ENCODE peak calls at places on chromosomes 4 and X, in eight cellular contexts. W is activated naive CD8-positive, alpha-beta T cell treated with anti-CD3 and anti-CD28 coated beads, Interleukin-2, amount 50 U/mL, for 16 hours; R is caudate nucleus; Q is neural crest cell; J is NAMALWA; X is naive thymus-derived CD8-positive, alpha-beta T cell; Z is heart right ventricle; M is iPS DF 19.7. E is an unnamed sample.
A peak's percentile ranks its signal among the peaks of the same experiment; 100 is the strongest.

GRCh38 chrX:118116308-118117068 is at the start of gene KLHL13:
- DNase-seq in J (no peak), W (no peak), R (peak; percentile 1), Q (peak; percentile 17), Z (peak; percentile 47), X (peak; percentile 15), M (peak; percentile 9), E (no peak)

GRCh38 chr4:32929738-32930688 is 2209.8 kb downstream of the PCDH7 start:
- DNase-seq in X (no peak), Q (no peak), J (no peak), Z (no peak), R (no peak), M (no peak), W (no peak), E (no peak)

GRCh38 chrX:31124536-31124935 is 52.7 kb upstream of the FTHL17 start:
- DNase-seq in R (no peak), Q (no peak), J (no peak), Z (no peak), X (no peak), M (no peak), W (no peak), E (no peak)

GRCh38 chr4:150001815-150002214 is 76.4 kb upstream of the DCLK2 start:
- DNase-seq in Z (no peak), X (no peak), Q (no peak), W (no peak), R (no peak), J (no peak), M (no peak), E (no peak)

GRCh38 chrX:53678667-53679066 is 7.9 kb downstream of the HUWE1 start:
- DNase-seq in X (no peak), M (no peak), Z (no peak), J (peak; percentile 26), R (no peak), Q (no peak), W (no peak), E (no peak)

GRCh38 chr4:113758361-113758760 is 3.2 kb downstream of the CAMK2D start:
- DNase-seq in X (no peak), J (no peak), M (no peak), Q (no peak), R (no peak), Z (no peak), W (no peak), E (no peak)

GRCh38 chrX:13762015-13762414 is 27.5 kb downstream of the OFD1 start:
- DNase-seq in M (no peak), Q (no peak), Z (no peak), W (no peak), X (no peak), R (no peak), J (no peak), E (no peak)

GRCh38 chrX:109842611-109843010 is 109.6 kb upstream of the ACSL4 start:
- DNase-seq in Q (no peak), X (no peak), M (no peak), Z (no peak), R (no peak), W (no peak), J (no peak), E (no peak)

GRCh38 chrX:133399411-133399810 is 15.9 kb downstream of the GPC4 start:
- DNase-seq in W (no peak), M (no peak), J (no peak), X (no peak), Z (no peak), Q (no peak), R (no peak), E (no peak)

GRCh38 chrX:40651620-40652223 is 4.4 kb upstream of the CXorf38 start:
- DNase-seq in Q (peak; percentile 62), X (peak; percentile 64), Z (peak; percentile 15), R (peak; percentile 60), J (peak; percentile 74), W (peak; percentile 37), M (no peak), E (peak; percentile 5)

GRCh38 chr4:140096483-140096861 is 57.5 kb downstream of the MAML3 start:
- DNase-seq in R (peak; percentile 4), Q (no peak), M (no peak), W (no peak), Z (no peak), J (no peak), X (no peak), E (no peak)

GRCh38 chr4:94570558-94570957 is 118.8 kb downstream of the PDLIM5 start:
- DNase-seq in M (no peak), J (no peak), W (no peak), X (no peak), R (no peak), Q (no peak), Z (no peak), E (no peak)

GRCh38 chrX:119687661-119688413 is 5.1 kb downstream of the SEPTIN6 start:
- DNase-seq in Z (no peak), M (no peak), J (no peak), W (no peak), R (no peak), X (no peak), Q (no peak), E (no peak)

GRCh38 chr4:36332023-36332781 is 50.8 kb downstream of the DTHD1 start:
- DNase-seq in M (no peak), X (no peak), Z (no peak), W (no peak), R (peak; percentile 84), J (no peak), Q (no peak), E (no peak)

GRCh38 chrX:8730812-8731578 is 942 bp downstream of the ANOS1 start:
- DNase-seq in W (no peak), X (no peak), Q (peak; percentile 22), R (no peak), J (no peak), Z (no peak), M (no peak), E (no peak)

GRCh38 chr4:7727727-7728126 is 211.9 kb downstream of the AFAP1 start:
- DNase-seq in M (no peak), Z (no peak), R (no peak), X (no peak), Q (no peak), J (no peak), W (no peak), E (no peak)

GRCh38 chr4:1983846-1984405 is 24.8 kb downstream of the NELFA start:
- DNase-seq in M (no peak), J (no peak), W (no peak), X (no peak), Q (no peak), Z (peak; percentile 50), R (no peak), E (no peak)

GRCh38 chr4:169730564-169730963 is 27.2 kb downstream of the HPF1 start:
- DNase-seq in J (no peak), W (no peak), X (no peak), M (no peak), R (no peak), Q (no peak), Z (no peak), E (no peak)

GRCh38 chr4:155705664-155706063 is 39.0 kb downstream of the GUCY1A1 start:
- DNase-seq in Q (no peak), Z (no peak), R (no peak), X (no peak), M (no peak), J (no peak), W (no peak), E (no peak)

GRCh38 chr4:52643846-52644245 is 15.3 kb downstream of the USP46 start:
- DNase-seq in Q (no peak), Z (peak; percentile 66), J (no peak), X (no peak), R (peak; percentile 21), W (no peak), M (no peak), E (no peak)

GRCh38 chr4:6626066-6626465 is 14.4 kb upstream of the MRFAP1 start:
- DNase-seq in J (no peak), Z (no peak), R (no peak), X (no peak), Q (no peak), M (no peak), W (no peak), E (no peak)

GRCh38 chrX:386768-387575 is at the start of gene PPP2R3B:
- DNase-seq in W (peak; percentile 96), J (peak; percentile 93), Z (peak; percentile 100), M (peak; percentile 86), X (peak; percentile 100), Q (peak; percentile 98), R (no peak), E (no peak)

GRCh38 chr4:8270912-8271815 is 1.6 kb downstream of the HTRA3 start:
- DNase-seq in W (no peak), M (no peak), X (no peak), J (no peak), Z (peak; percentile 12), Q (no peak), R (no peak), E (no peak)

GRCh38 chr4:30837131-30837539 is 117.0 kb downstream of the PCDH7 start:
- DNase-seq in Z (no peak), Q (no peak), J (no peak), W (no peak), M (no peak), R (no peak), X (no peak), E (no peak)

GRCh38 chr4:189081831-189082230 is 858.8 kb upstream of the FRG1 start:
- DNase-seq in W (no peak), X (no peak), Z (no peak), M (no peak), J (no peak), R (no peak), Q (no peak), E (no peak)

GRCh38 chr4:27096142-27096824 is 235.6 kb downstream of the STIM2 start:
- DNase-seq in Z (no peak), R (no peak), W (no peak), X (no peak), M (no peak), Q (no peak), J (peak; percentile 15), E (no peak)

GRCh38 chr4:6043188-6043587 is 25.0 kb upstream of the C4orf50 start:
- DNase-seq in Z (no peak), W (no peak), M (no peak), Q (no peak), X (no peak), R (no peak), J (no peak), E (no peak)

GRCh38 chr4:95129708-95130343 is 372.1 kb downstream of the BMPR1B start:
- DNase-seq in Q (no peak), J (peak; percentile 63), X (no peak), R (no peak), M (no peak), Z (no peak), W (no peak), E (no peak)

GRCh38 chr4:13559414-13559813 is 15.1 kb upstream of the NKX3-2 start:
- DNase-seq in W (no peak), M (no peak), Z (no peak), Q (no peak), J (no peak), R (no peak), X (no peak), E (no peak)

GRCh38 chrX:124467202-124467601 is 120.8 kb downstream of the SH2D1A start:
- DNase-seq in X (no peak), Z (no peak), Q (no peak), J (no peak), M (no peak), R (no peak), W (no peak), E (no peak)